ENCODE peak calls at places on chromosomes 12 and 14, in ten cellular contexts. One of them, this sample, is unnamed.

GRCh38 chr12:113332688-113333087 is 2.2 kb downstream of the SLC8B1 start:
- DNase-seq in nephron progenitor cell: no peak
- DNase-seq in stimulated activated CD8-positive, alpha-beta memory T cell treated with anti-CD3 and anti-CD28 coated beads, Interleukin-7, amount 100 ng/mL, for 1 hour: no peak
- DNase-seq in right atrium auricular region: no peak
- DNase-seq in adrenal gland: no peak
- DNase-seq in iPS-NIHi11: no peak
- DNase-seq in dorsolateral prefrontal cortex: no peak
- DNase-seq in pulmonary artery endothelial cell: no peak
- DNase-seq in dermis blood vessel endothelial cell: no peak
- DNase-seq in left lung: peak
- DNase-seq in this sample: no peak

GRCh38 chr12:38543151-38543550 is 226.6 kb downstream of the ALG10B start:
- DNase-seq in nephron progenitor cell: no peak
- DNase-seq in stimulated activated CD8-positive, alpha-beta memory T cell treated with anti-CD3 and anti-CD28 coated beads, Interleukin-7, amount 100 ng/mL, for 1 hour: no peak
- DNase-seq in right atrium auricular region: no peak
- DNase-seq in adrenal gland: no peak
- DNase-seq in iPS-NIHi11: peak
- DNase-seq in dorsolateral prefrontal cortex: no peak
- DNase-seq in pulmonary artery endothelial cell: no peak
- DNase-seq in dermis blood vessel endothelial cell: no peak
- DNase-seq in left lung: peak
- DNase-seq in this sample: peak

GRCh38 chr12:89247962-89248361 is 104.3 kb downstream of the DUSP6 start:
- DNase-seq in nephron progenitor cell: no peak
- DNase-seq in stimulated activated CD8-positive, alpha-beta memory T cell treated with anti-CD3 and anti-CD28 coated beads, Interleukin-7, amount 100 ng/mL, for 1 hour: no peak
- DNase-seq in right atrium auricular region: no peak
- DNase-seq in adrenal gland: no peak
- DNase-seq in iPS-NIHi11: no peak
- DNase-seq in dorsolateral prefrontal cortex: no peak
- DNase-seq in pulmonary artery endothelial cell: no peak
- DNase-seq in dermis blood vessel endothelial cell: no peak
- DNase-seq in left lung: no peak
- DNase-seq in this sample: no peak

GRCh38 chr12:98838282-98838681 is 193.2 kb downstream of the APAF1 start:
- DNase-seq in nephron progenitor cell: no peak
- DNase-seq in stimulated activated CD8-positive, alpha-beta memory T cell treated with anti-CD3 and anti-CD28 coated beads, Interleukin-7, amount 100 ng/mL, for 1 hour: no peak
- DNase-seq in right atrium auricular region: no peak
- DNase-seq in adrenal gland: no peak
- DNase-seq in iPS-NIHi11: no peak
- DNase-seq in dorsolateral prefrontal cortex: no peak
- DNase-seq in pulmonary artery endothelial cell: no peak
- DNase-seq in dermis blood vessel endothelial cell: no peak
- DNase-seq in left lung: no peak
- DNase-seq in this sample: peak

GRCh38 chr12:19440916-19441315 is 1.6 kb downstream of the AEBP2 start:
- DNase-seq in nephron progenitor cell: no peak
- DNase-seq in stimulated activated CD8-positive, alpha-beta memory T cell treated with anti-CD3 and anti-CD28 coated beads, Interleukin-7, amount 100 ng/mL, for 1 hour: no peak
- DNase-seq in right atrium auricular region: no peak
- DNase-seq in adrenal gland: no peak
- DNase-seq in iPS-NIHi11: no peak
- DNase-seq in dorsolateral prefrontal cortex: no peak
- DNase-seq in pulmonary artery endothelial cell: no peak
- DNase-seq in dermis blood vessel endothelial cell: no peak
- DNase-seq in left lung: no peak
- DNase-seq in this sample: no peak

GRCh38 chr14:94138256-94138655 is 8.9 kb upstream of the IFI27L2 start:
- DNase-seq in nephron progenitor cell: no peak
- DNase-seq in stimulated activated CD8-positive, alpha-beta memory T cell treated with anti-CD3 and anti-CD28 coated beads, Interleukin-7, amount 100 ng/mL, for 1 hour: no peak
- DNase-seq in right atrium auricular region: no peak
- DNase-seq in adrenal gland: no peak
- DNase-seq in iPS-NIHi11: no peak
- DNase-seq in dorsolateral prefrontal cortex: no peak
- DNase-seq in pulmonary artery endothelial cell: no peak
- DNase-seq in dermis blood vessel endothelial cell: no peak
- DNase-seq in left lung: no peak
- DNase-seq in this sample: no peak

GRCh38 chr12:14454098-14454907 is 88.8 kb downstream of the ATF7IP start:
- DNase-seq in nephron progenitor cell: peak
- DNase-seq in stimulated activated CD8-positive, alpha-beta memory T cell treated with anti-CD3 and anti-CD28 coated beads, Interleukin-7, amount 100 ng/mL, for 1 hour: no peak
- DNase-seq in right atrium auricular region: no peak
- DNase-seq in adrenal gland: no peak
- DNase-seq in iPS-NIHi11: peak
- DNase-seq in dorsolateral prefrontal cortex: no peak
- DNase-seq in pulmonary artery endothelial cell: peak
- DNase-seq in dermis blood vessel endothelial cell: peak
- DNase-seq in left lung: no peak
- DNase-seq in this sample: peak

GRCh38 chr12:14903386-14904098 is 17.9 kb upstream of the MGP start:
- DNase-seq in nephron progenitor cell: no peak
- DNase-seq in stimulated activated CD8-positive, alpha-beta memory T cell treated with anti-CD3 and anti-CD28 coated beads, Interleukin-7, amount 100 ng/mL, for 1 hour: no peak
- DNase-seq in right atrium auricular region: no peak
- DNase-seq in adrenal gland: no peak
- DNase-seq in iPS-NIHi11: no peak
- DNase-seq in dorsolateral prefrontal cortex: no peak
- DNase-seq in pulmonary artery endothelial cell: no peak
- DNase-seq in dermis blood vessel endothelial cell: no peak
- DNase-seq in left lung: no peak
- DNase-seq in this sample: no peak

GRCh38 chr14:79971330-79971729 is 240.0 kb downstream of the DIO2 start:
- DNase-seq in nephron progenitor cell: no peak
- DNase-seq in stimulated activated CD8-positive, alpha-beta memory T cell treated with anti-CD3 and anti-CD28 coated beads, Interleukin-7, amount 100 ng/mL, for 1 hour: no peak
- DNase-seq in right atrium auricular region: no peak
- DNase-seq in adrenal gland: no peak
- DNase-seq in iPS-NIHi11: no peak
- DNase-seq in dorsolateral prefrontal cortex: no peak
- DNase-seq in pulmonary artery endothelial cell: no peak
- DNase-seq in dermis blood vessel endothelial cell: no peak
- DNase-seq in left lung: no peak
- DNase-seq in this sample: no peak

GRCh38 chr14:33914676-33915516 is 36.0 kb downstream of the EGLN3 start:
- DNase-seq in nephron progenitor cell: no peak
- DNase-seq in stimulated activated CD8-positive, alpha-beta memory T cell treated with anti-CD3 and anti-CD28 coated beads, Interleukin-7, amount 100 ng/mL, for 1 hour: no peak
- DNase-seq in right atrium auricular region: no peak
- DNase-seq in adrenal gland: no peak
- DNase-seq in iPS-NIHi11: peak
- DNase-seq in dorsolateral prefrontal cortex: no peak
- DNase-seq in pulmonary artery endothelial cell: peak
- DNase-seq in dermis blood vessel endothelial cell: peak
- DNase-seq in left lung: no peak
- DNase-seq in this sample: peak

GRCh38 chr12:132593938-132594358 is 16.4 kb downstream of the LRCOL1 start:
- DNase-seq in nephron progenitor cell: peak
- DNase-seq in stimulated activated CD8-positive, alpha-beta memory T cell treated with anti-CD3 and anti-CD28 coated beads, Interleukin-7, amount 100 ng/mL, for 1 hour: no peak
- DNase-seq in right atrium auricular region: peak
- DNase-seq in adrenal gland: peak
- DNase-seq in iPS-NIHi11: peak
- DNase-seq in dorsolateral prefrontal cortex: peak
- DNase-seq in pulmonary artery endothelial cell: peak
- DNase-seq in dermis blood vessel endothelial cell: peak
- DNase-seq in left lung: peak
- DNase-seq in this sample: peak

GRCh38 chr14:75559451-75560187 is 18.8 kb upstream of the FLVCR2 start:
- DNase-seq in nephron progenitor cell: no peak
- DNase-seq in stimulated activated CD8-positive, alpha-beta memory T cell treated with anti-CD3 and anti-CD28 coated beads, Interleukin-7, amount 100 ng/mL, for 1 hour: no peak
- DNase-seq in right atrium auricular region: no peak
- DNase-seq in adrenal gland: no peak
- DNase-seq in iPS-NIHi11: no peak
- DNase-seq in dorsolateral prefrontal cortex: no peak
- DNase-seq in pulmonary artery endothelial cell: no peak
- DNase-seq in dermis blood vessel endothelial cell: no peak
- DNase-seq in left lung: peak
- DNase-seq in this sample: peak

GRCh38 chr14:54818201-54819133 is 84.2 kb downstream of the GCH1 start:
- DNase-seq in nephron progenitor cell: no peak
- DNase-seq in stimulated activated CD8-positive, alpha-beta memory T cell treated with anti-CD3 and anti-CD28 coated beads, Interleukin-7, amount 100 ng/mL, for 1 hour: no peak
- DNase-seq in right atrium auricular region: no peak
- DNase-seq in adrenal gland: peak
- DNase-seq in iPS-NIHi11: no peak
- DNase-seq in dorsolateral prefrontal cortex: no peak
- DNase-seq in pulmonary artery endothelial cell: no peak
- DNase-seq in dermis blood vessel endothelial cell: peak
- DNase-seq in left lung: no peak
- DNase-seq in this sample: peak